ENCODE peak calls at places on chromosomes 7 and 10, in nine cellular contexts. W is NCI-H1436; H is uterus; B is dorsolateral prefrontal cortex; V is Ammon's horn; Y is endothelial cell; O is CD4-positive, alpha-beta memory T cell; R is posterior cingulate gyrus; X is T-helper 9 cell. P is an unnamed sample.

GRCh38 chr7:87543623-87544022 is 57.1 kb downstream of the ABCB1 start:
- DNase-seq in W (no peak), H (no peak), B (no peak), V (no peak), Y (no peak), O (no peak), R (no peak), X (no peak), P (no peak)

GRCh38 chr7:83276250-83276649 is 113.6 kb upstream of the PCLO start:
- DNase-seq in W (no peak), H (no peak), B (no peak), V (no peak), Y (no peak), O (no peak), R (no peak), X (no peak), P (no peak)

GRCh38 chr10:114017266-114017665 is 26.4 kb upstream of the ADRB1 start:
- DNase-seq in W (no peak), H (no peak), B (no peak), V (peak), Y (no peak), O (no peak), R (no peak), X (no peak), P (no peak)

GRCh38 chr10:91036807-91037405 is 116.0 kb upstream of the ANKRD1 start:
- DNase-seq in W (no peak), H (no peak), B (no peak), V (no peak), Y (no peak), O (no peak), R (no peak), X (no peak), P (no peak)

GRCh38 chr7:128946936-128947830 is 9.5 kb downstream of the IRF5 start:
- DNase-seq in W (no peak), H (no peak), B (no peak), V (no peak), Y (no peak), O (no peak), R (no peak), X (no peak), P (no peak)

GRCh38 chr7:82593780-82594179 is 150.2 kb upstream of the CACNA2D1 start:
- DNase-seq in W (peak), H (no peak), B (no peak), V (no peak), Y (no peak), O (no peak), R (no peak), X (no peak), P (no peak)

GRCh38 chr7:27917774-27918314 is 177.9 kb downstream of the TAX1BP1 start:
- DNase-seq in W (no peak), H (no peak), B (no peak), V (no peak), Y (no peak), O (no peak), R (no peak), X (no peak), P (no peak)

GRCh38 chr7:45162943-45163691 is 5.5 kb downstream of the RAMP3 start:
- DNase-seq in W (no peak), H (no peak), B (peak), V (no peak), Y (no peak), O (no peak), R (no peak), X (no peak), P (no peak)

GRCh38 chr7:16094651-16095050 is 326.7 kb downstream of the CRPPA start:
- DNase-seq in W (no peak), H (no peak), B (no peak), V (no peak), Y (no peak), O (no peak), R (no peak), X (no peak), P (no peak)

GRCh38 chr7:101804087-101804631 is 13.3 kb upstream of the CUX1 start:
- DNase-seq in W (no peak), H (no peak), B (no peak), V (no peak), Y (no peak), O (peak), R (no peak), X (no peak), P (no peak)

GRCh38 chr7:76333388-76334101 is 25.2 kb downstream of the YWHAG start:
- DNase-seq in W (no peak), H (no peak), B (no peak), V (no peak), Y (no peak), O (no peak), R (no peak), X (no peak), P (no peak)

GRCh38 chr10:34489973-34490372 is 325.1 kb downstream of the PARD3 start:
- DNase-seq in W (peak), H (no peak), B (no peak), V (no peak), Y (no peak), O (no peak), R (no peak), X (no peak), P (no peak)

GRCh38 chr10:96756111-96756903 is 36.0 kb upstream of the PIK3AP1 start:
- DNase-seq in W (no peak), H (no peak), B (no peak), V (no peak), Y (no peak), O (no peak), R (no peak), X (no peak), P (no peak)

GRCh38 chr7:76233538-76234281 is 32.0 kb downstream of the SRRM3 start:
- DNase-seq in W (no peak), H (no peak), B (no peak), V (no peak), Y (no peak), O (no peak), R (no peak), X (no peak), P (no peak)

GRCh38 chr7:70695804-70696104 is 436.2 kb upstream of the GALNT17 start:
- DNase-seq in W (no peak), H (no peak), B (no peak), V (no peak), Y (no peak), O (no peak), R (no peak), X (no peak), P (no peak)

GRCh38 chr10:48742891-48743845 is 58.5 kb downstream of the WDFY4 start:
- DNase-seq in W (no peak), H (no peak), B (no peak), V (peak), Y (no peak), O (no peak), R (no peak), X (no peak), P (no peak)

GRCh38 chr10:59580257-59580863 is 129.3 kb downstream of the SLC16A9 start:
- DNase-seq in W (no peak), H (no peak), B (no peak), V (peak), Y (no peak), O (no peak), R (no peak), X (no peak), P (no peak)

GRCh38 chr7:94344826-94345225 is 49.9 kb upstream of the COL1A2 start:
- DNase-seq in W (no peak), H (no peak), B (no peak), V (no peak), Y (no peak), O (no peak), R (no peak), X (no peak), P (no peak)

GRCh38 chr10:110504111-110504735 is 6.5 kb downstream of the DUSP5 start:
- DNase-seq in W (no peak), H (peak), B (no peak), V (peak), Y (no peak), O (peak), R (no peak), X (peak), P (no peak)

GRCh38 chr10:119742988-119743646 is 17.3 kb downstream of the INPP5F start:
- DNase-seq in W (no peak), H (no peak), B (no peak), V (no peak), Y (no peak), O (no peak), R (no peak), X (no peak), P (no peak)

GRCh38 chr7:102834999-102835398 is 77.8 kb upstream of the LRRC17 start:
- DNase-seq in W (no peak), H (no peak), B (no peak), V (no peak), Y (no peak), O (no peak), R (no peak), X (no peak), P (no peak)

GRCh38 chr10:60964257-60965235 is 20.6 kb upstream of the RHOBTB1 start:
- DNase-seq in W (peak), H (peak), B (peak), V (peak), Y (peak), O (peak), R (peak), X (peak), P (peak)

GRCh38 chr7:84722086-84722485 is 464.8 kb downstream of the SEMA3D start:
- DNase-seq in W (no peak), H (no peak), B (no peak), V (no peak), Y (no peak), O (no peak), R (no peak), X (no peak), P (no peak)

P was measured in NCI-H1048.